ENCODE peak calls at places on chromosomes 16 and 17, in six cellular contexts. One of them, this sample, is unnamed.

GRCh38 chr17:38421224-38421841 is 6.9 kb upstream of the ARHGAP23 start:
- DNase-seq in K562: no peak
- DNase-seq in GM12878: no peak
- DNase-seq in HepG2: no peak
- DNase-seq in H1: no peak
- DNase-seq in SK-N-SH: no peak
- DNase-seq in this sample: no peak

GRCh38 chr17:5049314-5049819 is 14.1 kb upstream of the SLC52A1 start:
- DNase-seq in K562: no peak
- DNase-seq in GM12878: peak; percentile 23
- DNase-seq in HepG2: no peak
- DNase-seq in H1: no peak
- DNase-seq in SK-N-SH: no peak
- DNase-seq in this sample: no peak

GRCh38 chr17:48542956-48543853 is 1.7 kb downstream of the HOXB2 start:
- DNase-seq in K562: no peak
- DNase-seq in GM12878: no peak
- DNase-seq in HepG2: no peak
- DNase-seq in H1: peak; percentile 84
- DNase-seq in SK-N-SH: peak; percentile 66
- DNase-seq in this sample: no peak

GRCh38 chr16:19883296-19883951 is 1.2 kb downstream of the GPRC5B start:
- DNase-seq in K562: peak; percentile 38
- DNase-seq in GM12878: no peak
- DNase-seq in HepG2: no peak
- DNase-seq in H1: peak; percentile 71
- DNase-seq in SK-N-SH: peak; percentile 60
- DNase-seq in this sample: no peak

GRCh38 chr17:64115871-64116534 is 13.9 kb downstream of the ERN1 start:
- DNase-seq in K562: no peak
- DNase-seq in GM12878: no peak
- DNase-seq in HepG2: no peak
- DNase-seq in H1: no peak
- DNase-seq in SK-N-SH: no peak
- DNase-seq in this sample: no peak

GRCh38 chr17:18226284-18226945 is 980 bp downstream of the LLGL1 start:
- DNase-seq in K562: no peak
- DNase-seq in GM12878: no peak
- DNase-seq in HepG2: no peak
- DNase-seq in H1: no peak
- DNase-seq in SK-N-SH: peak; percentile 45
- DNase-seq in this sample: no peak

GRCh38 chr16:58451945-58452401 is 48.0 kb upstream of the NDRG4 start:
- DNase-seq in K562: no peak
- DNase-seq in GM12878: no peak
- DNase-seq in HepG2: peak; percentile 85
- DNase-seq in H1: no peak
- DNase-seq in SK-N-SH: no peak
- DNase-seq in this sample: no peak

GRCh38 chr17:8693328-8693727 is 51.3 kb downstream of the CCDC42 start:
- DNase-seq in K562: no peak
- DNase-seq in GM12878: no peak
- DNase-seq in HepG2: no peak
- DNase-seq in H1: no peak
- DNase-seq in SK-N-SH: no peak
- DNase-seq in this sample: no peak

GRCh38 chr17:72426948-72427760 is 306.3 kb downstream of the SOX9 start:
- DNase-seq in K562: no peak
- DNase-seq in GM12878: no peak
- DNase-seq in HepG2: no peak
- DNase-seq in H1: no peak
- DNase-seq in SK-N-SH: peak; percentile 76
- DNase-seq in this sample: no peak

GRCh38 chr16:66275795-66276428 is 90.6 kb upstream of the CDH5 start:
- DNase-seq in K562: no peak
- DNase-seq in GM12878: no peak
- DNase-seq in HepG2: peak; percentile 61
- DNase-seq in H1: peak; percentile 77
- DNase-seq in SK-N-SH: peak; percentile 55
- DNase-seq in this sample: peak; percentile 28

GRCh38 chr17:49987290-49987585 is 7.8 kb downstream of the DLX3 start:
- DNase-seq in K562: no peak
- DNase-seq in GM12878: no peak
- DNase-seq in HepG2: no peak
- DNase-seq in H1: peak; percentile 17
- DNase-seq in SK-N-SH: peak; percentile 21
- DNase-seq in this sample: no peak

GRCh38 chr16:60107467-60107866 is 1373.4 kb upstream of the GOT2 start:
- DNase-seq in K562: no peak
- DNase-seq in GM12878: no peak
- DNase-seq in HepG2: no peak
- DNase-seq in H1: no peak
- DNase-seq in SK-N-SH: no peak
- DNase-seq in this sample: peak; percentile 54

GRCh38 chr17:68707032-68707431 is 105.9 kb upstream of the FAM20A start:
- DNase-seq in K562: no peak
- DNase-seq in GM12878: no peak
- DNase-seq in HepG2: no peak
- DNase-seq in H1: no peak
- DNase-seq in SK-N-SH: no peak
- DNase-seq in this sample: no peak

GRCh38 chr17:21090889-21091618 is 35.7 kb upstream of the DHRS7B start:
- DNase-seq in K562: no peak
- DNase-seq in GM12878: no peak
- DNase-seq in HepG2: no peak
- DNase-seq in H1: no peak
- DNase-seq in SK-N-SH: no peak
- DNase-seq in this sample: no peak

GRCh38 chr17:18070861-18071340 is 16.8 kb upstream of the DRG2 start:
- DNase-seq in K562: peak; percentile 50
- DNase-seq in GM12878: no peak
- DNase-seq in HepG2: no peak
- DNase-seq in H1: no peak
- DNase-seq in SK-N-SH: no peak
- DNase-seq in this sample: no peak

GRCh38 chr17:1399366-1399678 is 700 bp downstream of the YWHAE start:
- DNase-seq in K562: no peak
- DNase-seq in GM12878: no peak
- DNase-seq in HepG2: no peak
- DNase-seq in H1: no peak
- DNase-seq in SK-N-SH: no peak
- DNase-seq in this sample: no peak

GRCh38 chr17:59155439-59156177 is at the start of gene PRR11:
- DNase-seq in K562: peak; percentile 97
- DNase-seq in GM12878: no peak
- DNase-seq in HepG2: peak; percentile 100
- DNase-seq in H1: peak; percentile 80
- DNase-seq in SK-N-SH: peak; percentile 90
- DNase-seq in this sample: peak; percentile 100

GRCh38 chr16:81524382-81524781 is 79.8 kb downstream of the CMIP start:
- DNase-seq in K562: no peak
- DNase-seq in GM12878: no peak
- DNase-seq in HepG2: no peak
- DNase-seq in H1: no peak
- DNase-seq in SK-N-SH: no peak
- DNase-seq in this sample: no peak

GRCh38 chr16:81527477-81528178 is 83.0 kb downstream of the CMIP start:
- DNase-seq in K562: no peak
- DNase-seq in GM12878: no peak
- DNase-seq in HepG2: no peak
- DNase-seq in H1: no peak
- DNase-seq in SK-N-SH: no peak
- DNase-seq in this sample: no peak

GRCh38 chr16:81528258-81528657 is 83.7 kb downstream of the CMIP start:
- DNase-seq in K562: peak; percentile 55
- DNase-seq in GM12878: no peak
- DNase-seq in HepG2: no peak
- DNase-seq in H1: no peak
- DNase-seq in SK-N-SH: no peak
- DNase-seq in this sample: no peak

GRCh38 chr16:81526199-81526598 is 81.6 kb downstream of the CMIP start:
- DNase-seq in K562: no peak
- DNase-seq in GM12878: no peak
- DNase-seq in HepG2: no peak
- DNase-seq in H1: no peak
- DNase-seq in SK-N-SH: no peak
- DNase-seq in this sample: no peak

GRCh38 chr16:81526935-81527334 is 82.3 kb downstream of the CMIP start:
- DNase-seq in K562: peak; percentile 77
- DNase-seq in GM12878: no peak
- DNase-seq in HepG2: no peak
- DNase-seq in H1: no peak
- DNase-seq in SK-N-SH: no peak
- DNase-seq in this sample: no peak
- TF ChIP-seq GABPA in K562: no peak
- TF ChIP-seq GABPA in GM12878: no peak
- TF ChIP-seq GABPA in HepG2: no peak
- TF ChIP-seq GABPA in H1: no peak
- TF ChIP-seq GABPA in SK-N-SH: no peak
- TF ChIP-seq GABPA in this sample: no peak

GRCh38 chr16:3963886-3964685 is 83.6 kb upstream of the CREBBP start:
- DNase-seq in K562: no peak
- DNase-seq in GM12878: no peak
- DNase-seq in HepG2: no peak
- DNase-seq in H1: no peak
- DNase-seq in SK-N-SH: no peak
- DNase-seq in this sample: no peak

GRCh38 chr16:3963203-3963602 is 82.7 kb upstream of the CREBBP start:
- DNase-seq in K562: no peak
- DNase-seq in GM12878: no peak
- DNase-seq in HepG2: no peak
- DNase-seq in H1: no peak
- DNase-seq in SK-N-SH: no peak
- DNase-seq in this sample: no peak

GRCh38 chr16:3965781-3966582 is 85.5 kb upstream of the CREBBP start:
- DNase-seq in K562: no peak
- DNase-seq in GM12878: no peak
- DNase-seq in HepG2: no peak
- DNase-seq in H1: no peak
- DNase-seq in SK-N-SH: no peak
- DNase-seq in this sample: no peak

GRCh38 chr16:3965306-3965705 is 84.8 kb upstream of the CREBBP start:
- DNase-seq in K562: no peak
- DNase-seq in GM12878: no peak
- DNase-seq in HepG2: no peak
- DNase-seq in H1: no peak
- DNase-seq in SK-N-SH: no peak
- DNase-seq in this sample: no peak

DNA sequence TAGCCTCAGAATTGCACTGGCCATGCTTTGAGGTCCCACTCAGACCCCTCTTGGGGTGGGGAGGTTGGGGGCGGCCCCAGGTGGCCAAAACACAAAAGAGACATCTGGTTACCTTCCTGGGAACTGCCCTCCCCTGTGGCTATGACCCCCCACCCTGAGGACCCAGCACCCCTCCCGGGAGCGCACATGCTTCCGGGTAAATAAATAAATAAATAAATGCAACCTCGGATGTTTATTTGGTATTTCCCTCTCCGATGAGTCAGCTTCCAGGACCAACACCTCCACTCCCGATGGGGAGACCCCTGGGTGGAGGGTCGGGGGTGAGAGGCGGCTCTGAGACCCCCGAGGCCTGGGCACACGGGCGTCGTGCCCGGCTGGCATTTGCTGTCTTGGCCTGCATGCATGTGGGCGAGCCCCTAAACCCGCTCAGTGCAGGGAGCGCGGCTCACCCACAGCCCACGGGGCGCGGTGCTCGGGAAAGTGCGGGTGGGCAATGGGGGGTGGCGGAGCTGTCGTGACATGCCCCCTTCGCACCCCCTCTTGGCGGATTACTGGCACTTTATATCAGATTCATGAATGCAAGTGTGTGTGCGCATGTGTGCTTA is 84.3 kb upstream of the CREBBP start:
- DNase-seq in K562: no peak
- DNase-seq in GM12878: no peak
- DNase-seq in HepG2: no peak
- DNase-seq in H1: no peak
- DNase-seq in SK-N-SH: no peak
- DNase-seq in this sample: no peak
- TF ChIP-seq GABPA in K562: no peak
- TF ChIP-seq GABPA in GM12878: no peak
- TF ChIP-seq GABPA in HepG2: no peak
- TF ChIP-seq GABPA in H1: no peak
- TF ChIP-seq GABPA in SK-N-SH: no peak
- TF ChIP-seq GABPA in this sample: no peak

DNA sequence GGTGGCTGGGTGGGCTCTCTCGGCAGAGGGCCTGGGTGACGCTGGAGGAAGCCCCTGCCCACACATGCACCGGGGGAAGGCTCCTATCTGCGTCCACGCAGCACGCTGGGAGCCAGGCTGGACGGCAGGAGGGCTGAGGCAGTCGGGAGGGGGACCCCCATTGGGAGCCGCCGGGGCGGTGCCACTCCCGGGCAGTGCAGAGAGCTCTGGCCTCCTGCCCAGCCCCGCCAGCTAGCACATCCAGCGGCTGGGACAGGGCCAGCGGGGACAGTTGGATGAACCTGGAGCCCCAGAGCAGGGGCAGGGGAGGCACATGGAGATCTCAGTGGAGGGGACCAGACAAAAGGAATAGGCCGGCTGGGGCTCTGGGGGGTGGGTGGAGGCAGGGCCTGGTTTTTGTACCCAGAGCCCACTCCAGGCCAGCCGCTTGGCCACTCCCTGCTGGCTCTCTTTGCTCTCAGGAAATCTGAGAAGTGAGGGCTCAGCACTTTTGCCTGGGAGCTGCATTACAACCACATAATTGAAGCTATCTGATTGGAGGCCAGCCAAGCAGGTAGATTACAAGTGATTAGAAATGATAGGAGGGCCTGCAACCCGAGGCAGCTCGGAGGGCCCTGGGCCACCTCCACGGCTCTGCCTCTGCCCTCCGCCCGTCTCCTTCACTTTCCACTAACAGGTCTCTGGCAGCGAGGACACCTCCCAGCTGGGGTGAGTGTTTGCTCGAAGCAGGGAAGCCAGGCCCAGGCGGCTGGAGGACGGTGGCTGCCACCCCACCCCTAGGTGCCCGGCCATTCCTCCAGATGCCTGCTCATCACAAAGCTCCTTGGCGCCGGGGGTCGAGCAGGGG is 40.1 kb downstream of the ENGASE start:
- DNase-seq in K562: no peak
- DNase-seq in GM12878: no peak
- DNase-seq in HepG2: no peak
- DNase-seq in H1: no peak
- DNase-seq in SK-N-SH: peak; percentile 97
- DNase-seq in this sample: no peak
- TF ChIP-seq GABPA in K562: no peak
- TF ChIP-seq GABPA in GM12878: no peak
- TF ChIP-seq GABPA in HepG2: no peak
- TF ChIP-seq GABPA in H1: no peak
- TF ChIP-seq GABPA in SK-N-SH: no peak
- TF ChIP-seq GABPA in this sample: no peak

DNA sequence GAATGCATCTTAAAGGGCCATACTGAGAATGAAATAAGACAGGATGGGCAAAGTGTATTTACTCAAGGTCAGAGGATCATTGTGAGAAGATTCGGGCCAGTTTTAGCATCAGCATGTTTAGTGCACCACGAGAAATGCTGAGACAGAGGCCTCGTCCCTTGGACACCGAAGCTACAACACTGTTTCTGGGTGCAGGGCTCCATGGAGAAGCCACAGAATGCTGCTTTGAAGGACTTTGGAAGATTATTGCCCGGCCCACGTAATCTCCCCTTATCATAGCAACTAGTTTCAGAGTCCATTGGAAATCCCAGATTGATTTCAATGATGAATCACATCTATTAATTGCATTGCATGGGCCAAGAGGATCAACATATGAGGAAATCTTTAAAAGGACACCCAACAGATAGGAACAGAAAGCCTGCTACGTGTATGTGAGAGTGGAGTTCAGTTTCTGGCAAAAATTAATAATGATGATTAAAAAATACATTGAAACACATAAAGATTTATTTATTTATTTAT is 156.0 kb downstream of the MAF start:
- DNase-seq in K562: no peak
- DNase-seq in GM12878: no peak
- DNase-seq in HepG2: no peak
- DNase-seq in H1: no peak
- DNase-seq in SK-N-SH: no peak
- DNase-seq in this sample: no peak
- TF ChIP-seq GABPA in K562: no peak
- TF ChIP-seq GABPA in GM12878: no peak
- TF ChIP-seq GABPA in HepG2: no peak
- TF ChIP-seq GABPA in H1: no peak
- TF ChIP-seq GABPA in SK-N-SH: no peak
- TF ChIP-seq GABPA in this sample: no peak

This sample was measured in HL-60.